ENCODE peak calls at places on chromosomes 4 and X, in nine cellular contexts. Q, N, T, H, E, S, V, L and Y are unnamed samples.

GRCh38 chr4:169229571-169230028 is 41.2 kb downstream of the SH3RF1 start:
- ATAC-seq in Q (peak), S (peak), T (no peak), E (peak), N (no peak), H (no peak), L (peak), V (no peak), Y (no peak)

GRCh38 chrX:68995780-68996551 is 167.1 kb downstream of the EFNB1 start:
- ATAC-seq in S (peak), Q (no peak), V (no peak), H (no peak), N (no peak), E (peak), T (no peak), L (peak), Y (no peak)

GRCh38 chr4:8079031-8079885 is 79.4 kb downstream of the ABLIM2 start:
- ATAC-seq in L (peak), T (no peak), N (no peak), E (peak), V (no peak), H (no peak), S (peak), Q (no peak), Y (no peak)

GRCh38 chr4:78749972-78750727 is 26.0 kb upstream of the BMP2K start:
- ATAC-seq in E (peak), T (no peak), V (peak), Q (no peak), H (no peak), L (peak), N (peak), S (peak), Y (peak)

GRCh38 chr4:17492058-17492741 is 19.7 kb downstream of the QDPR start:
- ATAC-seq in H (no peak), Q (no peak), T (no peak), N (no peak), E (peak), V (no peak), L (no peak), S (no peak), Y (no peak)

GRCh38 chr4:122122083-122122482 is 30.0 kb upstream of the BLTP1 start:
- ATAC-seq in H (no peak), N (no peak), T (no peak), E (no peak), L (no peak), Q (no peak), S (no peak), V (no peak), Y (no peak)

GRCh38 chrX:30949554-30949953 is 60.5 kb upstream of the TAB3 start:
- ATAC-seq in E (no peak), T (no peak), N (no peak), H (no peak), Q (no peak), S (no peak), V (no peak), L (no peak), Y (no peak)

GRCh38 chr4:85527815-85528214 is 52.9 kb downstream of the ARHGAP24 start:
- ATAC-seq in L (no peak), E (no peak), N (no peak), H (no peak), Q (no peak), V (no peak), S (no peak), T (no peak), Y (no peak)

GRCh38 chr4:83558059-83558648 is 22.2 kb downstream of the GPAT3 start:
- ATAC-seq in Q (no peak), V (no peak), S (no peak), T (peak), L (no peak), H (no peak), N (no peak), E (no peak), Y (no peak)

GRCh38 chrX:66622209-66622608 is 16.7 kb downstream of the EDA2R start:
- ATAC-seq in V (no peak), L (no peak), Q (no peak), N (no peak), H (no peak), S (no peak), T (no peak), E (no peak), Y (no peak)

GRCh38 chrX:132837126-132837525 is 121.3 kb downstream of the HS6ST2 start:
- ATAC-seq in N (no peak), S (no peak), T (no peak), V (no peak), L (no peak), H (no peak), E (no peak), Q (peak), Y (no peak)

GRCh38 chr4:102612824-102613366 is 111.7 kb downstream of the NFKB1 start:
- ATAC-seq in Q (peak), N (peak), L (peak), V (peak), E (no peak), H (peak), S (no peak), T (peak), Y (peak)

GRCh38 chr4:142615324-142615665 is 230.8 kb downstream of the INPP4B start:
- ATAC-seq in L (no peak), N (no peak), Q (peak), S (no peak), V (no peak), E (no peak), T (no peak), H (no peak), Y (no peak)

GRCh38 chr4:5211274-5211852 is 160.1 kb downstream of the STK32B start:
- ATAC-seq in V (no peak), S (no peak), T (no peak), L (no peak), N (no peak), Q (no peak), E (no peak), H (no peak), Y (no peak)

GRCh38 chrX:120290107-120290506 is 21.2 kb downstream of the TMEM255A start:
- ATAC-seq in L (no peak), N (no peak), Q (no peak), E (no peak), T (no peak), H (no peak), S (no peak), V (no peak), Y (no peak)

GRCh38 chr4:16715482-16715881 is 183.0 kb downstream of the LDB2 start:
- ATAC-seq in L (no peak), T (no peak), E (peak), N (no peak), H (no peak), V (no peak), S (no peak), Q (no peak), Y (no peak)

GRCh38 chrX:19554786-19555185 is 39.5 kb upstream of the MAP3K15 start:
- ATAC-seq in T (no peak), H (peak), Q (no peak), L (no peak), E (no peak), N (no peak), V (no peak), S (no peak), Y (peak)

GRCh38 chr4:163693211-163693610 is 198.7 kb downstream of the TMA16 start:
- ATAC-seq in V (no peak), L (no peak), T (no peak), S (no peak), Q (no peak), E (no peak), H (no peak), N (no peak), Y (no peak)

GRCh38 chr4:15410750-15411149 is 17.1 kb upstream of the C1QTNF7 start:
- ATAC-seq in H (no peak), S (no peak), V (peak), Q (no peak), T (peak), L (no peak), N (peak), E (no peak), Y (no peak)